ENCODE peak calls at places on chromosome 10, in four cellular contexts. P is HepG2, E is K562, S is GM12878. Y is an unnamed sample.

GRCh38 chr10:375885-376505 is 240.7 kb downstream of the ZMYND11 start:
- DNase-seq in P (no peak), E (no peak), S (no peak), Y (no peak)

GRCh38 chr10:43202657-43203490 is 64.0 kb downstream of the RASGEF1A start:
- DNase-seq in P (no peak), E (peak), S (no peak), Y (no peak)

GRCh38 chr10:47282657-47283018 is 17.4 kb upstream of the GDF10 start:
- DNase-seq in P (no peak), E (no peak), S (no peak), Y (no peak)

GRCh38 chr10:114110174-114110972 is 63.6 kb downstream of the CCDC186 start:
- DNase-seq in P (no peak), E (no peak), S (no peak), Y (peak)

GRCh38 chr10:122852261-122852660 is 6.6 kb upstream of the CUZD1 start:
- DNase-seq in P (no peak), E (no peak), S (no peak), Y (no peak)

GRCh38 chr10:30538086-30538485 is 91.5 kb downstream of the LYZL2 start:
- DNase-seq in P (peak), E (no peak), S (no peak), Y (peak)

GRCh38 chr10:70508912-70509366 is 30.4 kb downstream of the PALD1 start:
- DNase-seq in P (no peak), E (no peak), S (no peak), Y (no peak)

GRCh38 chr10:112526906-112527305 is 79.9 kb downstream of the VTI1A start:
- DNase-seq in P (no peak), E (no peak), S (no peak), Y (peak)

GRCh38 chr10:125247576-125247975 is 87.2 kb upstream of the CTBP2 start:
- DNase-seq in P (no peak), E (no peak), S (no peak), Y (no peak)

GRCh38 chr10:63520463-63521388 is 475 bp upstream of the REEP3 start:
- DNase-seq in P (peak), E (peak), S (no peak), Y (peak)

DNA sequence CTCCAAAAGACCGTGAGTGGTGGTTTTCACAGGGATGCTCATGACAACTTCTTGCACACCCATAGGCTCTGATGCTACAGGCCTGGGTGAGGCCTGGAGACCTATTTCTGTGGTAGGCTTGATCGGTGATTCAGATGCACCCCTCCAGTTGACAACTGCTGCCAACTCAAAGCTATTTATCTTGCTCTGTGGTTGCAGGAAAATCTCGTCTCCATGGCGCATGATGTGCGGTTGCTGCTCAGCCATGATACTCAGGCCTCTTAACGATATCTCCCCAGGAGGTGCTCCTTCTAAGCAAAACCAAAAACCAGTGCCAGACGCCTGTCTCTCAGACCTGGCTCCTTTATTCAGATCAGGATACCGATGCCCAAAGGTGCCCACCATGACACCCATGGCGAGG is 31.4 kb downstream of the C10orf90 start:
- DNase-seq in P (no peak), E (no peak), S (no peak), Y (no peak)
- TF ChIP-seq POLR2AphosphoS2 in P (no peak), E (no peak), S (no peak), Y (no peak)

GRCh38 chr10:33818343-33818742 is 483.9 kb upstream of the NRP1 start:
- DNase-seq in P (no peak), E (no peak), S (no peak), Y (no peak)
- TF ChIP-seq HDAC2 in P (no peak), E (no peak), S (no peak), Y (no peak)

DNA sequence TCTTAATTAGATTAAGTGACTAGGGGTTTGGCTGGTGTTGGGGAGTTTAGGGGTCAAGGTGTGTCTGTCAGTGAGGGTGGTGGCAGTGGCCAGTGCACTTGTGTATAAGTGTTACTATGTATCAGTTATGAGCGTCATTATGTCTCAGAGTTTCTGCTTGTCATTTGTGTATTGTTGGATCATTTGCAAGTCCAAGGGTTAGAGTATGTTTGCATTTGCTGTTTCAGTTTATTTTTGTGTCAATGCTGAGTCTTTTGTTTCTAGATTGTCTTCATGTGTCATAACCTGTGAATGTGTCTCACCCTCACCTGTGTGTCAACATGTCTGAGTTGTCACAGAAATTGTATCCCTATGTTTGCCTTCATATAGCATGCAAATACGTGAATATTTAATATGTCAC is 97.5 kb upstream of the PAX2 start:
- DNase-seq in P (peak), E (no peak), S (no peak), Y (no peak)
- TF ChIP-seq POLR2AphosphoS2 in P (no peak), E (no peak), S (no peak), Y (no peak)

GRCh38 chr10:23172429-23172828 is 19.7 kb upstream of the PTF1A start:
- DNase-seq in P (no peak), E (no peak), S (no peak), Y (no peak)
- TF ChIP-seq HDAC2 in P (no peak), E (no peak), S (no peak), Y (no peak)

GRCh38 chr10:97255512-97256293 is 36.7 kb downstream of the ARHGAP19 start:
- DNase-seq in P (no peak), E (no peak), S (no peak), Y (no peak)
- TF ChIP-seq POLR2AphosphoS2 in P (no peak), E (no peak), S (no peak), Y (no peak)

GRCh38 chr10:11515596-11516418 is 95.6 kb downstream of the USP6NL start:
- DNase-seq in P (peak), E (peak), S (peak), Y (peak)
- TF ChIP-seq HDAC2 in P (no peak), E (no peak), S (no peak), Y (no peak)